ENCODE peak calls at places on chromosomes 13 and 19, in six cellular contexts. U, G, P, L, N and Q are unnamed samples.

GRCh38 chr19:36225219-36225892 is 10.4 kb downstream of the ZNF146 start:
- DNase-seq in U (no peak), G (peak), P (no peak), L (no peak), N (no peak), Q (no peak)

GRCh38 chr13:99895428-99895998 is 76.1 kb downstream of the ZIC5 start:
- DNase-seq in U (peak), G (no peak), P (no peak), L (no peak), N (no peak), Q (no peak)

GRCh38 chr13:23567792-23568480 is 2.3 kb upstream of the TNFRSF19 start:
- DNase-seq in U (no peak), G (no peak), P (no peak), L (peak), N (no peak), Q (no peak)

GRCh38 chr13:23378009-23378632 is 55.4 kb downstream of the SACS start:
- DNase-seq in U (no peak), G (peak), P (no peak), L (no peak), N (peak), Q (peak)

GRCh38 chr19:53944933-53945332 is 17.8 kb upstream of the CACNG8 start:
- DNase-seq in U (no peak), G (no peak), P (no peak), L (no peak), N (no peak), Q (no peak)

GRCh38 chr19:43777163-43777700 is 3.5 kb downstream of the KCNN4 start:
- DNase-seq in U (peak), G (peak), P (peak), L (no peak), N (no peak), Q (peak)

GRCh38 chr13:85241045-85241444 is 558.2 kb downstream of the SLITRK6 start:
- DNase-seq in U (no peak), G (peak), P (no peak), L (no peak), N (no peak), Q (no peak)

GRCh38 chr13:87998081-87998480 is 326.9 kb downstream of the SLITRK5 start:
- DNase-seq in U (no peak), G (no peak), P (no peak), L (no peak), N (no peak), Q (no peak)

GRCh38 chr19:48966541-48967345 is 1.6 kb downstream of the FTL start:
- DNase-seq in U (no peak), G (no peak), P (peak), L (no peak), N (no peak), Q (no peak)

GRCh38 chr19:16203256-16204004 is 5.7 kb downstream of the AP1M1 start:
- DNase-seq in U (no peak), G (no peak), P (no peak), L (no peak), N (no peak), Q (no peak)

GRCh38 chr13:73288596-73288995 is 229.8 kb downstream of the KLF5 start:
- DNase-seq in U (no peak), G (no peak), P (no peak), L (no peak), N (no peak), Q (no peak)

GRCh38 chr19:45881082-45881908 is 4.6 kb downstream of the IRF2BP1 start:
- DNase-seq in U (no peak), G (no peak), P (no peak), L (no peak), N (no peak), Q (no peak)

GRCh38 chr19:45881909-45882528 is 3.9 kb downstream of the IRF2BP1 start:
- DNase-seq in U (peak), G (no peak), P (peak), L (peak), N (no peak), Q (no peak)

GRCh38 chr19:45883881-45884681 is 1.9 kb downstream of the IRF2BP1 start:
- DNase-seq in U (peak), G (no peak), P (no peak), L (no peak), N (no peak), Q (no peak)

GRCh38 chr19:45883586-45883880 is 2.4 kb downstream of the IRF2BP1 start:
- DNase-seq in U (no peak), G (no peak), P (no peak), L (no peak), N (no peak), Q (no peak)

DNA sequence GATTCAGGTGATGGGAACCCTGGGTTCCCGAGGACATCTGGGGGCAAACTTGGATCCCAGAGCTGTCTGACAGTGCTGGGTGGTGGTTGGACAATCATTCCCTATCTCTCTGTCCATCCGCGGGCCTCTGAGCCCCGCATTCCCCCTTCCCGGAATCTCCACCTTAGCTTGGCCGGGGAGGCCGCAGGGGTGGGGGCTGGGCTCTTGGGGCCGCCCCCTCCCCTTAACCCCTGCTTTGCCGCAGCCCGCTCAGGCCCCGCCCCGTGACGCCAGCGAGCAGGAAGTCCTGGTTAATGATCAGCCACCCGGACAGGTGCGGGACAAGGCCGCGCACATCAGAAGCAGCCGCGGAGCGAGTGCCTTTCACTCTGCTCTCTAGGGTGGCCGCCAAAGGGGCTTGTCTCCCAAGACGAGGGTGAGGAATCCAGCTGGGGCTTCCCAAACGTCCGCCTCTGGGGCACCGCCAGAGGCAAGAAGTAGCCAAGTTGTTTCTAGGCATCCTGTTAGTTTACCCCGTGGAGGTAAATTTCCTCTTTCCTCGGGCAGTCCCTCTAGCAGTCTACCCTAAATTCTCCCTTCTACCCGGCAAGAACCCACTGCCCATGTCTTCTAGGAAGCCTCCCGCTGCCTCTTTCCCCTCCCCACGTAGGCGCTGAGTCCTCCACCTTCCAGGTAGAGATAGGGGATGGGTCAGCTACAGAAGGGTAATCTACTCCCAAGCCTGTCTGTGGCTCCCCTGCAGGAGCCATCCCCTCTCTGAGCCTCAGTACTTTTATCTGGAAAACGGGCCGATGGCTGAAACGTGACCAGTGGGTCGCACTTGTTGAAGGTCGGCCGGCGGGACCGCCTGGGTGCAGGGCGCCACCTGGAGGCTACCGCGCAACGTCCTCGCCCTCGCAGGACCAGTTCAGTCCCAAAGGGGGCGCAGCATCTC is 3.0 kb downstream of the IRF2BP1 start:
- DNase-seq in U (peak), G (peak), P (peak), L (peak), N (peak), Q (peak)
- TF ChIP-seq SMC3 in U (peak), G (peak), P (peak), L (peak), N (peak), Q (peak)

DNA sequence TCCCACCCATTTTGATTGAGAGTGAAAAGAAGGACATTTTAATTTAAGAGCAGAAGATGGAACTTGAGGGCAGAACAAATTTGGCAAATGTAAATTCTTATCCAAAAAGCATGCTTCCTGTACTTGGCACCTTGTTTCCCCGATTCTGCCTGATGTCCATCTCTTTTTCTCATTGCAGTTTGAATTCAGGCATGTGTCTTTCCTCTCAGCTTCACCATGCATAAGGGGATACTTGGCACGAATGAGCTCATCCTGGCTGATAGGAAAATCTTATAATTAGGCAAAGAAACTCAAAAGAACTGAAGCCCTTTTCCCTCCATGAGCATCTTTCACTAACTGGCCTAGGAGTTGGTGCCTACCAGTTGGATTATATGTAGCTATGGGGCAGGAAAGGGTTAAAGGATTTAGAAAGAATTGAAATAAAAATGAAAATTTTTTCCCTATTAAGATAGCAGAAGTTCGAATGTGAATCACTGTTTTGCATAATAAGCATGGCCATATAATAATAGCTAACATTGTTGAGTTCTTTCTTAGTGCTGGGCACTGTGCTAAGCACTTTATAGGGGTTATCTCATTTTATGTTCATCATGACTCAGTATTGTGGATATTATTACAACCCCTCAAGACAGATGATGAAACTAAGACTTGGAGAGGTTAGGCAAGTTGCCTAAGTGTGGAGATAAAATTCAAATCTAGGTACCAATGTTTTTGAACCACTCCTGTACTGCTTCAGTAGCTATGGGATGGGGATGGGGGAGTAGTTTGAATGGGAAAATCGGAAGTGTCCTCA is 386.7 kb downstream of the KCNRG start:
- DNase-seq in U (no peak), G (peak), P (no peak), L (no peak), N (no peak), Q (no peak)
- TF ChIP-seq SMC3 in U (no peak), G (no peak), P (no peak), L (no peak), N (no peak), Q (no peak)

GRCh38 chr19:17419154-17419490 is 725 bp upstream of the MVB12A start:
- DNase-seq in U (no peak), G (no peak), P (peak), L (no peak), N (no peak), Q (no peak)

GRCh38 chr19:17419491-17420266 is at the start of gene MVB12A:
- DNase-seq in U (peak), G (peak), P (peak), L (peak), N (peak), Q (peak)

GRCh38 chr19:17421942-17422341 is 2.1 kb downstream of the MVB12A start:
- DNase-seq in U (no peak), G (no peak), P (no peak), L (no peak), N (no peak), Q (no peak)

GRCh38 chr19:17418710-17419109 is 1.1 kb upstream of the MVB12A start:
- DNase-seq in U (no peak), G (no peak), P (no peak), L (no peak), N (no peak), Q (no peak)

DNA sequence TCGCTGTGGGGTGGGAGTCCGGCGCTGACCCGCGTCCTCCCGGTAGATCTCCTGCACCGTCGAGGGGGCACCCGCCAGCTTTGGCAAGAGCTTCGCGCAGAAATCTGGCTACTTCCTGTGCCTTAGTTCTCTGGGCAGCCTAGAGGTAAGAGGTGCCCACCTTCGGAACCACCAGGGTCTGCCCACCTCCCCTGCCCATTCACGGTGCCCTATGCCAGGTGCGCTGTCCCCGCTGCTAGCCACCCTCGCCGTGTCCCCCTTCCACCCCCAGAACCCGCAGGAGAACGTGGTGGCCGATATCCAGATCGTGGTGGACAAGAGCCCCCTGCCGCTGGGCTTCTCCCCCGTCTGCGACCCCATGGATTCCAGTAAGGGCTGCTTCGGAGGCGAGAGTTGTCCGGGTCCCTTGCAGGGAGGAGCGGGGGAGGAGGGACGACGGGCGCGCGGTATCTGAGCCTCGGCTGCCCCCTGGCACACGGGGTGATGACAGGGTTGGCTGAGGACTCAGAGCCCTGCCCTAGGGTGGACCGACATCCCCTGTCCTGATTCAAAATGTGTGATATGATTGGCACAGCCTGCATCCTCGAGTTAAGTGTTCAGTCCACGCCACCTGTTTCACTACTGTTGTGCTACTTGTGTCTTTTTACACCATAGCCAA is 549 bp downstream of the MVB12A start:
- DNase-seq in U (peak), G (no peak), P (peak), L (no peak), N (no peak), Q (no peak)
- TF ChIP-seq SMC3 in U (peak), G (no peak), P (no peak), L (no peak), N (peak), Q (no peak)

GRCh38 chr19:10037809-10038208 is 24.5 kb downstream of the RDH8 start:
- DNase-seq in U (no peak), G (no peak), P (no peak), L (no peak), N (no peak), Q (no peak)

GRCh38 chr19:10033614-10034013 is 20.3 kb downstream of the RDH8 start:
- DNase-seq in U (no peak), G (no peak), P (no peak), L (no peak), N (no peak), Q (no peak)

GRCh38 chr19:10037367-10037766 is 24.1 kb downstream of the RDH8 start:
- DNase-seq in U (no peak), G (no peak), P (no peak), L (no peak), N (no peak), Q (no peak)

DNA sequence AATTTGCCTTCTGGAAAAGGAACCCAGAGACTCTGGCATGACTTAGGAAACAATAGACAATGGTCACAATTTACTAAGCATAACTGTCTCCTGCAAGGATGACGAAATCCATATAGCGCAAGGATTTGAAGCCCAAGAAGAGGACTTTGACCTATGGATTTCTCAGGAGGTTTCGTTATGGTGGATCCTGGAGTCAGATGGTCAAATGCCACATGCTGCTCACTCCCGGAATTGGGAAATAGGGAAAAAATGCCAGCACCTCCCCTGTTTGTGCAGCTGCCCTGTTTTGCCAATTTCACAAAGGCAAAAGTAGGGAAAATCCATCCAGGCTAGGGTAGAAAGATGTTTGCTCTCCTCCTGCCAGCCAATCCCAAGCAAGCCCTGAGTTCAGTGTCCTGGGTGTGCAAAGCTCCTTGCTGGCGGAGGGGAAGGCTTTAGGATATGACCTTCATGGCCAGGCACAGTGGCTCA is 23.4 kb downstream of the RDH8 start:
- DNase-seq in U (no peak), G (no peak), P (no peak), L (peak), N (no peak), Q (peak)
- TF ChIP-seq SMC3 in U (no peak), G (no peak), P (no peak), L (no peak), N (no peak), Q (no peak)

GRCh38 chr13:98752111-98752941 is at the start of gene SLC15A1:
- DNase-seq in U (peak), G (no peak), P (no peak), L (no peak), N (no peak), Q (no peak)
- TF ChIP-seq SMC3 in U (no peak), G (no peak), P (no peak), L (no peak), N (no peak), Q (no peak)

DNA sequence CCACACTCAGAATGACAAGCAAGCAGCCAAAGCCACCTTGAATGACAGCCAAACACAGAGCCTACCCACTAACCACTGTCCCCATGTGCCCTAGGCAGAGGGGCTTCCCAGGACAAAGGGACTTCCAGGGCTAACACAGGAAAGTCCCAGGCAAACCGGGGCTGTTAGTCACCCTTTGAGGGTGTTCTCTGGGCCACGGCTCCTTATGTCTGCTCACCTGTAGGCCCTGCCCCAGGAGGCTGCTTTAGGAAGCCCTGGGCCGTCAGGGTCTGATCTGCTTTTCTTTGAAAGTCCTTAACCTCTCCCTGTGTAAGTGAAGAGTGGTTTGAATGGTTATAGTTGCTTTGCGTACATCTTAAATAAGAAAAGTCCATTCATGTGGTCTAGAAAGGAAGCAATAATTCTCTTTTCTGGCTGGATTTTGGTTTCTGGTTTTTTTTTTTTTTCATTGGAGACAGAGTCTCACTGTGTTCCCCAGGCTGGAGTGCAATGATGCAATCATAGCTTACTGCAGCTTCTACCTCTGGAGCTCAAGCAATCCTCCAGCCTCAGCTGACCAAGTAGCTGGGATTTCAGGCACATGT is 161.4 kb downstream of the EFNB2 start:
- DNase-seq in U (no peak), G (peak), P (no peak), L (no peak), N (peak), Q (no peak)
- TF ChIP-seq SMC3 in U (no peak), G (no peak), P (no peak), L (no peak), N (no peak), Q (no peak)

DNA sequence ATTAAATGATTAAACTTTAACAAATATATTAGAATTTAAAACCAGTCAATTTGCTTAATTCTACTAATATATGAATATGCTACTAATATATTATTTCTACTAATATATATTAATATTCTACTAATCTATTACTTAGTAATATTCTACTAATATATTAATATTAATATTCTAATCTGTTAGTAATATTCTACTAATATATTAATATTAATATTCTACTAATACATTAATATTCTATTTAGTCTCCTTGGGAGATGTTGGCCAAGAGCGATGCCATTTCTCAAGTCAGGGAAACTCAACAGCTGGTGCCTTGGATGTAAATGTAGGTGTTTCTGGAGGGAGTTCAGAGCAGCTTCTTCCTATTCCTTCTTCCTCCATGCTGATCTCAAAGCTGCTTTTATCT is 259.2 kb upstream of the TMTC4 start:
- DNase-seq in U (no peak), G (no peak), P (no peak), L (no peak), N (no peak), Q (no peak)
- TF ChIP-seq SMC3 in U (no peak), G (no peak), P (no peak), L (no peak), N (no peak), Q (no peak)

DNA sequence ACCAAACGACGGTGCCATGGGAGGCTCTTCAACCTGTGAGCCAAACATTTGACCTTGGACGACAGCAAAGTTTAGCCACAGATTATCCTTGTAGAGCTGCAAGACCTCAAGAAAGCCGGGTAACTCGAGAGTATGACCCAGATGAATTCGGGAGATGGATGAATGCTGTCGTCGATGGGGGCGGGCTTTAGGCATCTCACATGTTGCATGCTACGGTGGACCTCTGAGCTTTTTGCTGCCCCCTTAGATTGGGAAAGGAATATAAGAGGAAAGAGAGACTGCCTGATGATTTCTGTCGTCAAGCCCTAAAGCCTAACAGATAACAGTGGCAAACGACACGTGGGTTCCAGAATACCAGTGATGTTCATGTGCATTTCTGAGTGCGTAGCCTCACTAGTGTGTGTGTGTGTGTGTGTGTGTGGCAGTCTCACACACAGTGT is 716 bp upstream of the ABCC4 start:
- DNase-seq in U (peak), G (no peak), P (no peak), L (no peak), N (no peak), Q (no peak)
- TF ChIP-seq SMC3 in U (no peak), G (no peak), P (no peak), L (no peak), N (no peak), Q (no peak)

GRCh38 chr13:114008964-114009589 is 35.2 kb upstream of the C13orf46 start:
- DNase-seq in U (no peak), G (no peak), P (no peak), L (no peak), N (no peak), Q (no peak)
- TF ChIP-seq SMC3 in U (no peak), G (no peak), P (no peak), L (no peak), N (no peak), Q (no peak)